ENCODE peak calls at places on chromosomes 1 and 21, in four cellular contexts. V is uterus, X is neuronal stem cell, Y is transverse colon. G is an unnamed sample.

GRCh38 chr1:203190949-203191348 is 4.4 kb upstream of the CHI3L1 start:
- DNase-seq in V (no peak), X (no peak), Y (no peak), G (no peak)

GRCh38 chr1:118618618-118619340 is 369.4 kb downstream of the TBX15 start:
- DNase-seq in V (no peak), X (no peak), Y (no peak), G (no peak)

GRCh38 chr1:204361781-204362180 is 2.1 kb upstream of the PLEKHA6 start:
- DNase-seq in V (no peak), X (no peak), Y (no peak), G (no peak)

GRCh38 chr1:165647970-165648369 is 16.9 kb downstream of the MGST3 start:
- DNase-seq in V (no peak), X (no peak), Y (no peak), G (no peak)

GRCh38 chr1:30410153-30410851 is 313.1 kb downstream of the MATN1 start:
- DNase-seq in V (peak), X (no peak), Y (no peak), G (no peak)

GRCh38 chr1:109821831-109822745 is 58.4 kb upstream of the EPS8L3 start:
- DNase-seq in V (no peak), X (no peak), Y (no peak), G (no peak)

GRCh38 chr1:21238141-21238800 is 52.0 kb downstream of the ECE1 start:
- DNase-seq in V (no peak), X (no peak), Y (no peak), G (no peak)

GRCh38 chr1:941588-942383 is 17.3 kb downstream of the NOC2L start:
- DNase-seq in V (peak), X (peak), Y (peak), G (no peak)

GRCh38 chr1:248782311-248782887 is 26.8 kb upstream of the LYPD8 start:
- DNase-seq in V (no peak), X (no peak), Y (no peak), G (no peak)

GRCh38 chr1:246907472-246907871 is 24.3 kb downstream of the AHCTF1 start:
- DNase-seq in V (no peak), X (no peak), Y (peak), G (no peak)

GRCh38 chr1:31848381-31848897 is 32.6 kb upstream of the SPOCD1 start:
- DNase-seq in V (no peak), X (no peak), Y (no peak), G (no peak)

GRCh38 chr1:11178021-11179015 is 10.8 kb upstream of the ANGPTL7 start:
- DNase-seq in V (no peak), X (no peak), Y (no peak), G (no peak)

GRCh38 chr21:32336711-32337110 is 38.1 kb downstream of the MRAP start:
- DNase-seq in V (no peak), X (no peak), Y (no peak), G (peak)

GRCh38 chr1:203519053-203519770 is 25.3 kb downstream of the OPTC start:
- DNase-seq in V (no peak), X (no peak), Y (no peak), G (no peak)

GRCh38 chr1:22709891-22710687 is 550 bp upstream of the EPHB2 start:
- DNase-seq in V (peak), X (peak), Y (peak), G (peak)

GRCh38 chr1:32869844-32870614 is 683 bp downstream of the FNDC5 start:
- DNase-seq in V (no peak), X (no peak), Y (no peak), G (no peak)

GRCh38 chr1:215405211-215405610 is 161.9 kb upstream of the KCTD3 start:
- DNase-seq in V (no peak), X (no peak), Y (no peak), G (no peak)

GRCh38 chr21:14683021-14683420 is 136.9 kb upstream of the SAMSN1 start:
- DNase-seq in V (no peak), X (no peak), Y (no peak), G (no peak)

GRCh38 chr1:230158422-230159291 is 91.6 kb downstream of the GALNT2 start:
- DNase-seq in V (no peak), X (no peak), Y (peak), G (no peak)

GRCh38 chr1:172980971-172981370 is 69.8 kb downstream of the TNFSF18 start:
- DNase-seq in V (no peak), X (no peak), Y (no peak), G (no peak)

GRCh38 chr1:23069149-23069548 is 49.9 kb downstream of the KDM1A start:
- DNase-seq in V (no peak), X (no peak), Y (no peak), G (no peak)

GRCh38 chr1:3113047-3113740 is 44.2 kb downstream of the PRDM16 start:
- DNase-seq in V (no peak), X (no peak), Y (no peak), G (no peak)

GRCh38 chr1:30447701-30448100 is 275.7 kb downstream of the MATN1 start:
- DNase-seq in V (no peak), X (no peak), Y (no peak), G (no peak)

GRCh38 chr1:64748706-64749105 is 3.8 kb downstream of the RAVER2 start:
- DNase-seq in V (no peak), X (no peak), Y (no peak), G (no peak)

GRCh38 chr1:59223213-59223612 is 73.7 kb upstream of the FGGY start:
- DNase-seq in V (no peak), X (no peak), Y (no peak), G (no peak)

GRCh38 chr1:98277111-98277510 is 356.3 kb upstream of the DPYD start:
- DNase-seq in V (no peak), X (no peak), Y (no peak), G (no peak)

GRCh38 chr1:175192630-175193338 is at the start of gene KIAA0040:
- DNase-seq in V (peak), X (peak), Y (peak), G (peak)

GRCh38 chr1:181086926-181087325 is 1.6 kb upstream of the IER5 start:
- DNase-seq in V (no peak), X (no peak), Y (no peak), G (no peak)

GRCh38 chr1:33383974-33384767 is 46.7 kb downstream of the PHC2 start:
- DNase-seq in V (peak), X (no peak), Y (no peak), G (no peak)

GRCh38 chr1:53395671-53396215 is 63.5 kb upstream of the DMRTB1 start:
- DNase-seq in V (no peak), X (no peak), Y (no peak), G (no peak)

GRCh38 chr1:46485564-46486431 is 3.8 kb upstream of the DMBX1 start:
- DNase-seq in V (no peak), X (no peak), Y (no peak), G (no peak)

GRCh38 chr1:40758004-40758403 is 25.6 kb upstream of the KCNQ4 start:
- DNase-seq in V (no peak), X (no peak), Y (no peak), G (no peak)

GRCh38 chr1:40757084-40757483 is 26.5 kb upstream of the KCNQ4 start:
- DNase-seq in V (no peak), X (no peak), Y (no peak), G (no peak)

GRCh38 chr1:40760984-40761383 is 22.6 kb upstream of the KCNQ4 start:
- DNase-seq in V (no peak), X (no peak), Y (no peak), G (no peak)

GRCh38 chr1:40756523-40756922 is 27.1 kb upstream of the KCNQ4 start:
- DNase-seq in V (no peak), X (no peak), Y (no peak), G (no peak)

DNA sequence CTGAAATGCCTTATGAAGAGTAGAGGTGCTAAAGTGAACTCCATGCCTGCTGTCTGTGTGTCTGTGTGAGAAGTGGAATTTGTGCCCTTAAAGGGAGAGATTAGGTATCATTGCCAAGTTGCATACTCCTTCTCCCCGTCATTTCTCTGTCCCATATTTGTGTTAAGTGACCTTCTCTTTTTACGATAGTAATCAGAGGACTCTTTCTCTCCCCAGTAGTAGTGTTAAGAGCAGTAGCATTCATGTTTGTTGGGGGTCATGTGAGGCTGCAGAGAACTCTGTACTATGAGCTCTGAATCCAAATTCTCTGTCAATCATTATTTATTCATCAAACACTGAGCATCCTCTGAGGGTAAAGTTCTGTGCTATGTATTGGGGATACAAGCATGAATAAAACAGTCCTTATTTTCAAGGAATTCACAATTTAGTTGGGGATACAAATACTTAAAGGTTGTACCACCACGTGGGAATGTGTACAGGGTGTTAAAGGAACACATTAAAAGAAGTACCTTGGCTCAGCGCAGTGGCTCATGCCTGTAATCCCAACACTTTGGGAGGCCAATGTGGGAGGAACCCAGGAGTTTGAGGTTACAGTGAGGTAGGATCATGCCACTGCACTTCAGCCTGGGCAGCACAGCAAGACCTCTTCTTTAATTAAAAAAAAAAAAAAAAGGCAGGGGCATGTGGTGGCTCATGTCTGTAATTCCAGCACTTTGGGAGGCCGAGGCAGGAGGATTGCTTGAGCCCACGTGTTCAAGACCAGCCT is 24.8 kb upstream of the KCNQ4 start:
- DNase-seq in V (no peak), X (no peak), Y (no peak), G (no peak)
- H3K27ac ChIP-seq in V (no peak), X (no peak), Y (peak), G (no peak)

DNA sequence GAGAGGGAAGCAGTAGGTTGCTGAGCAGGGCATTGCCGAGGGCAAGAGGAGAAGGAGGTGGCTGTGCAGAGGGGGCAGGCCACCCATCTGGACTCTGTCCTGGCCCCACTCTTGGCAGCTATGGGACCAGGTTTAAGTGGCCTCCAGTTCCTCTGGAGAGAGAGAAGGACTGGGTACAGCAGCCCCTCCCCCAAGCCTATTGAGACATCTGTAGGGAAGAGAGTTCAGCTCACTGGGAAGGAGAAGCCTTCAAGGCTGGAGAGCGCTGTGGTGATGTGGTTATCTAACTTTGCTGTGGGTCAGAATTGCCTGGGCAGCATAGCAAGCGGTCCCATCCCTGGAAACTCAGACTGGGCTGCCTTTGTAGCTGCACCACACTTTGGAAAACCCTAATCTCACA is 93.9 kb downstream of the KCNJ15 start:
- DNase-seq in V (no peak), X (no peak), Y (no peak), G (no peak)
- H3K27ac ChIP-seq in V (no peak), X (no peak), Y (no peak), G (no peak)

DNA sequence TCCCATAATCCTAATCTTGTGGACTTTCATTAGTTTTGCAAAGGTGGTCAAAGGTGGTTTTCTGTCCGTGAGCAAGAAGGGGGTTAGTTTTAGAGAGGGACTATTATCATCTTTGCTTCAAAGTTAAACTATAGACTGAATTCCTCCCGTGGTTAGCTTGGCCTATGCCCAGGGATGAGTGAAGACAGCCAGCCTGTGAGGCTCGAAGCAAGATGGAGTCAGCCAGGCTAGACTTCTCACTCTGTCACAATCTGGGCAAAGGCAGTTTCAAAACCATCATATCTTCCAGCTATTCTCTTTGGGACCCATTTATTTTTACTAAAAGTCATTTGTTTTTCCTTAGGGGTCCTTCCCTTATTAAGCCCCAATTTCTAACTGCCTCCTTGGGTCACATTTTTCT is 12.9 kb upstream of the ENO1 start:
- DNase-seq in V (no peak), X (no peak), Y (no peak), G (no peak)
- H3K27ac ChIP-seq in V (no peak), X (no peak), Y (no peak), G (no peak)

DNA sequence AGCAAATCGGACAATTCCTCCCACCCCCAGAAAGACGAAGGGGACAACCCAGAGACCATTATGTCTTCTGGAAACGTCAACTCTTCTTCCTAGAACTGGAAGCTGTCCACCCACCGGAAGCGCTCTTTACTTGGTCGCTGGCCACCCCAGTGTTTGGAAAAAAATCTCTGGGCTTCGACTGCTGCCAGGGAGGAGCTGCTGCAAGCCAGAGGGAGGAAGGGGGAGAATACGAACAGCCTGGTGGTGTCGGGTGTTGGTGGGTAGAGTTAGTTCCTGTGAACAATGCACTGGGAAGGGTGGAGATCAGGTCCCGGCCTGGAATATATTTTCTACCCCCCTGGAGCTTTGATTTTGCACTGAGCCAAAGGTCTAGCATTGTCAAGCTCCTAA is 3.2 kb downstream of the S1PR1 start:
- DNase-seq in V (peak), X (no peak), Y (no peak), G (no peak)
- H3K27ac ChIP-seq in V (peak), X (no peak), Y (no peak), G (no peak)

GRCh38 chr1:213973129-213973528 is 14.6 kb upstream of the PROX1 start:
- DNase-seq in V (no peak), X (no peak), Y (no peak), G (no peak)
- H3K27ac ChIP-seq in V (no peak), X (no peak), Y (no peak), G (no peak)